ENCODE peak calls at places on chromosomes 12 and 14, in nine cellular contexts. J is CD8-positive, alpha-beta memory T cell; E is lung; A is body of pancreas; V is pancreas; U is naive thymus-derived CD4-positive, alpha-beta T cell; Q is CD8-positive, alpha-beta T cell; Z is adrenal gland; L is tibial nerve. O is an unnamed sample.

GRCh38 chr12:80262372-80263170 is 163.2 kb downstream of the OTOGL start:
- DNase-seq in J (no peak), E (no peak), A (no peak), V (no peak), U (no peak), Q (no peak), Z (no peak), L (no peak), O (no peak)

GRCh38 chr14:35897616-35898111 is 71.5 kb downstream of the BRMS1L start:
- DNase-seq in J (no peak), E (no peak), A (no peak), V (no peak), U (no peak), Q (no peak), Z (no peak), L (no peak), O (peak)

GRCh38 chr14:95488376-95489162 is 27.9 kb downstream of the SYNE3 start:
- DNase-seq in J (no peak), E (no peak), A (no peak), V (no peak), U (no peak), Q (no peak), Z (no peak), L (no peak), O (peak)

GRCh38 chr12:34166427-34167060 is 144.2 kb downstream of the ALG10 start:
- DNase-seq in J (no peak), E (no peak), A (no peak), V (no peak), U (no peak), Q (no peak), Z (no peak), L (no peak), O (no peak)

GRCh38 chr14:89912667-89913211 is 41.8 kb downstream of the EFCAB11 start:
- DNase-seq in J (no peak), E (no peak), A (no peak), V (no peak), U (no peak), Q (no peak), Z (peak), L (peak), O (no peak)

GRCh38 chr14:64454671-64455070 is 10.6 kb upstream of the AKAP5 start:
- DNase-seq in J (no peak), E (no peak), A (no peak), V (no peak), U (no peak), Q (no peak), Z (no peak), L (no peak), O (no peak)

GRCh38 chr12:108647199-108647935 is 13.7 kb upstream of the SELPLG start:
- DNase-seq in J (no peak), E (no peak), A (no peak), V (no peak), U (no peak), Q (no peak), Z (no peak), L (no peak), O (no peak)

GRCh38 chr14:34461334-34462131 is 507 bp downstream of the SPTSSA start:
- DNase-seq in J (peak), E (peak), A (peak), V (peak), U (peak), Q (peak), Z (peak), L (peak), O (peak)

DNA sequence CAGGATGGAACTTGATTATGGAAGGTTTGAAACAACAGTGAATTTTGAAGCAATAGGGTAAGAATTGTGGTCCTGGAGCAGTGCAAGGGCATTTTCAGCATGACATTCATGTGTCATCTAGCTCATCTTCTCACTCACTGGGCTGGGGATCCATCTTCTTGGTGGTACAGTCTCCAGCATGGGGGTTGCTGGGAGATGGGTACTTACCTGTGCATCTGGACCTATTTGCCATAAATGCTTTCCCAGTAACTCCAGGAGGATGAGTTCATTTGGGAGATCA is 7.2 kb downstream of the HSP90AA1 start:
- DNase-seq in J (no peak), E (no peak), A (no peak), V (no peak), U (no peak), Q (no peak), Z (no peak), L (no peak), O (no peak)
- H3K27ac ChIP-seq in J (no peak), E (no peak), A (no peak), V (no peak), U (no peak), Q (no peak), Z (no peak), L (no peak), O (no peak)

GRCh38 chr12:62776997-62777396 is 158.0 kb downstream of the PPM1H start:
- DNase-seq in J (no peak), E (no peak), A (no peak), V (no peak), U (no peak), Q (no peak), Z (no peak), L (no peak), O (no peak)

GRCh38 chr12:62774794-62775193 is 160.2 kb downstream of the PPM1H start:
- DNase-seq in J (no peak), E (no peak), A (no peak), V (no peak), U (no peak), Q (no peak), Z (no peak), L (no peak), O (no peak)

GRCh38 chr12:62778187-62778586 is 156.8 kb downstream of the PPM1H start:
- DNase-seq in J (no peak), E (no peak), A (no peak), V (no peak), U (no peak), Q (no peak), Z (no peak), L (no peak), O (no peak)

GRCh38 chr12:62779488-62779887 is 155.5 kb downstream of the PPM1H start:
- DNase-seq in J (no peak), E (no peak), A (no peak), V (no peak), U (no peak), Q (no peak), Z (no peak), L (no peak), O (no peak)

GRCh38 chr12:62776575-62776974 is 158.4 kb downstream of the PPM1H start:
- DNase-seq in J (no peak), E (no peak), A (no peak), V (no peak), U (no peak), Q (no peak), Z (no peak), L (no peak), O (no peak)
- H3K27ac ChIP-seq in J (no peak), E (no peak), A (no peak), V (no peak), U (no peak), Q (no peak), Z (no peak), L (no peak), O (no peak)

GRCh38 chr12:20211537-20211936 is 156.8 kb upstream of the PDE3A start:
- DNase-seq in J (no peak), E (no peak), A (no peak), V (no peak), U (no peak), Q (no peak), Z (no peak), L (no peak), O (no peak)

GRCh38 chr12:20212658-20213387 is 155.5 kb upstream of the PDE3A start:
- DNase-seq in J (no peak), E (peak), A (peak), V (peak), U (no peak), Q (no peak), Z (peak), L (peak), O (peak)

GRCh38 chr12:20213851-20214250 is 154.5 kb upstream of the PDE3A start:
- DNase-seq in J (no peak), E (no peak), A (no peak), V (no peak), U (no peak), Q (no peak), Z (no peak), L (no peak), O (no peak)

GRCh38 chr12:20210795-20211194 is 157.5 kb upstream of the PDE3A start:
- DNase-seq in J (no peak), E (no peak), A (no peak), V (no peak), U (no peak), Q (no peak), Z (no peak), L (no peak), O (no peak)

DNA sequence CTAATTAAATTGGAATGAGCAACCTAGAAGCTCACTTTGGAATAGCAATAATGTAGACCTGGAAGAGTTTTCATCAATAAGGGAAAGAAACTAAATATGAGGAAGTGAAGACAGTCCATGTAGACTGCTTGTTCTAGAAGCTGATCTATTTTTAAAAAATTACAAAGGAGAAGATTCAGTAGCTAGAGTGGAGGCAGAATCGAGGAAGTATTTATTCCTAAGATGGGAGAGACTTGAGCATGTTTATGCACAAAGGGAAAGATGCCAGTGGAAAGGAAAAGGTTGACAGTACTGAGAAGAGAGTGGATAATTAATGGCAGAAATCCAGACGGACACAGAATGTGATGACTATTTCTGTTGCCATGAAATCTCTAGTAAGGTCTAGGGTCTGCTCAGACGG is 156.3 kb upstream of the PDE3A start:
- DNase-seq in J (no peak), E (no peak), A (no peak), V (no peak), U (no peak), Q (no peak), Z (no peak), L (no peak), O (no peak)
- H3K27ac ChIP-seq in J (no peak), E (peak), A (peak), V (no peak), U (no peak), Q (no peak), Z (peak), L (peak), O (no peak)

GRCh38 chr12:59194794-59195193 is 274.5 kb upstream of the LRIG3 start:
- DNase-seq in J (no peak), E (no peak), A (no peak), V (no peak), U (no peak), Q (no peak), Z (no peak), L (no peak), O (no peak)
- H3K27ac ChIP-seq in J (no peak), E (no peak), A (no peak), V (no peak), U (no peak), Q (no peak), Z (no peak), L (no peak), O (no peak)

GRCh38 chr12:4496145-4496838 is 42.4 kb upstream of the RAD51AP1 start:
- DNase-seq in J (no peak), E (no peak), A (no peak), V (no peak), U (no peak), Q (no peak), Z (no peak), L (no peak), O (no peak)
- H3K27ac ChIP-seq in J (no peak), E (no peak), A (no peak), V (no peak), U (no peak), Q (no peak), Z (no peak), L (no peak), O (no peak)

GRCh38 chr12:53617700-53618099 is 8.5 kb downstream of the ATF7 start:
- DNase-seq in J (no peak), E (no peak), A (no peak), V (no peak), U (no peak), Q (no peak), Z (no peak), L (no peak), O (no peak)

GRCh38 chr12:53612978-53613377 is 13.2 kb downstream of the ATF7 start:
- DNase-seq in J (no peak), E (no peak), A (no peak), V (no peak), U (no peak), Q (no peak), Z (no peak), L (no peak), O (no peak)

GRCh38 chr12:53611304-53611703 is 14.9 kb downstream of the ATF7 start:
- DNase-seq in J (no peak), E (no peak), A (no peak), V (no peak), U (no peak), Q (no peak), Z (no peak), L (no peak), O (no peak)

GRCh38 chr12:53616950-53617349 is 9.2 kb downstream of the ATF7 start:
- DNase-seq in J (no peak), E (no peak), A (no peak), V (no peak), U (no peak), Q (no peak), Z (no peak), L (no peak), O (no peak)

GRCh38 chr12:53613821-53614220 is 12.4 kb downstream of the ATF7 start:
- DNase-seq in J (no peak), E (no peak), A (no peak), V (no peak), U (no peak), Q (no peak), Z (no peak), L (no peak), O (no peak)
- H3K27ac ChIP-seq in J (no peak), E (no peak), A (no peak), V (no peak), U (no peak), Q (no peak), Z (no peak), L (no peak), O (no peak)

DNA sequence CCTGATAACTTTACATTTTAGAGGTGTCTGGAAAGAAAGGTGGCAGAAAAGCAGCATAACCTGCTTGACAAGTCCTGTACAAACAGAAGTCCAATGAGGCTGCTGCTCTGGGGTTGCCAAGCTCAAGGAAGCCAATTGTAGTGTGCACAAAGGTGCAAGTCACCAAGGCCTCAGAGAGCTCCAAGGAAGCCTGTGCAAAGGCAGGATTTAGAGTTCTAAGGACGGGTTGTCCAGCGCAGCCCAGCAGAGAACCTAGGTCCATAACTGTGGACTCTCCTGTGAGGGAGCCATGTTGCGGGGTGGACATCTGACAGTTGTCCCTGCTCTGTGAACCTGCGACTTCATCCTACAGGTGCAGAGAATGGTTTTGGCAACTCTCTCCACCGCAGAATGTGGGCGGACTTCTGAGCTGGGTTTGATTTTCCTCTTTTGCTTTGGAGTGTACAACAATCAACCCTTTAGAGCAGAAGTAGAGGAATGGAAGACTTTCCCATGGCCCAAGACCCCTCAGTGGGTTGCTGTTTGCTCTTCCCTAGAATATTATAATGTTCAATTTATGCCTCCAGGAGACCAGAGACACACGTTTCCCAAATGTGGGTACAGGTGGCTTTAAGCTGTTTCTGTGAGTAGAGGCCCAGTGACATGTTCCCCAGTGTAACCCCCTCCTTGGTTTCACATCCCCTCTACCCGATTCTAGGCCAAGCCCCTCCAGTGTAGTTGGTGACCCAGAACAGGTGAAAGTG is 81.0 kb downstream of the ETV6 start:
- DNase-seq in J (no peak), E (peak), A (peak), V (peak), U (no peak), Q (no peak), Z (no peak), L (no peak), O (no peak)
- H3K27ac ChIP-seq in J (no peak), E (no peak), A (peak), V (peak), U (peak), Q (no peak), Z (peak), L (no peak), O (no peak)

GRCh38 chr14:73170686-73171085 is 34.4 kb downstream of the PSEN1 start:
- DNase-seq in J (no peak), E (no peak), A (no peak), V (no peak), U (no peak), Q (no peak), Z (no peak), L (no peak), O (no peak)
- H3K27ac ChIP-seq in J (no peak), E (no peak), A (no peak), V (no peak), U (no peak), Q (no peak), Z (no peak), L (no peak), O (peak)

GRCh38 chr14:68908860-68909259 is 70.2 kb downstream of the ACTN1 start:
- DNase-seq in J (no peak), E (no peak), A (no peak), V (no peak), U (no peak), Q (no peak), Z (no peak), L (no peak), O (no peak)

GRCh38 chr14:68908201-68908600 is 70.9 kb downstream of the ACTN1 start:
- DNase-seq in J (no peak), E (no peak), A (no peak), V (no peak), U (no peak), Q (no peak), Z (no peak), L (no peak), O (no peak)

GRCh38 chr14:68902357-68902756 is 76.7 kb downstream of the ACTN1 start:
- DNase-seq in J (no peak), E (no peak), A (no peak), V (no peak), U (no peak), Q (no peak), Z (no peak), L (no peak), O (no peak)

GRCh38 chr14:68905107-68905895 is 73.8 kb downstream of the ACTN1 start:
- DNase-seq in J (no peak), E (no peak), A (no peak), V (no peak), U (no peak), Q (no peak), Z (no peak), L (no peak), O (no peak)

GRCh38 chr14:68906439-68906838 is 72.7 kb downstream of the ACTN1 start:
- DNase-seq in J (no peak), E (no peak), A (no peak), V (no peak), U (no peak), Q (no peak), Z (no peak), L (no peak), O (no peak)
- H3K27ac ChIP-seq in J (no peak), E (no peak), A (no peak), V (no peak), U (no peak), Q (no peak), Z (no peak), L (no peak), O (no peak)